ENCODE peak calls at places on chromosomes 7 and 10, in seven cellular contexts. Y, I, N, R, D, M and F are unnamed samples.

GRCh38 chr7:4080013-4080412 is 602.1 kb upstream of the FOXK1 start:
- DNase-seq in Y (no peak), I (no peak), N (no peak), R (no peak), D (no peak), M (no peak), F (no peak)

GRCh38 chr7:105985250-105985649 is 22.2 kb downstream of the CDHR3 start:
- DNase-seq in Y (no peak), I (no peak), N (no peak), R (no peak), D (no peak), M (no peak), F (no peak)

GRCh38 chr7:39453743-39454355 is 112.4 kb upstream of the YAE1 start:
- DNase-seq in Y (peak; percentile 59), I (no peak), N (peak; percentile 51), R (peak; percentile 23), D (no peak), M (no peak), F (peak; percentile 34)

GRCh38 chr10:119412831-119413737 is 129.4 kb downstream of the RGS10 start:
- DNase-seq in Y (peak; percentile 72), I (no peak), N (no peak), R (no peak), D (no peak), M (no peak), F (no peak)

GRCh38 chr7:3301831-3302618 is 973 bp downstream of the SDK1 start:
- DNase-seq in Y (peak; percentile 29), I (peak; percentile 67), N (peak; percentile 9), R (no peak), D (peak; percentile 8), M (no peak), F (peak; percentile 16)

GRCh38 chr7:2211259-2211575 is 21.5 kb downstream of the MAD1L1 start:
- DNase-seq in Y (no peak), I (no peak), N (no peak), R (no peak), D (no peak), M (peak; percentile 24), F (no peak)

GRCh38 chr7:13327669-13328068 is 640.2 kb downstream of the ARL4A start:
- DNase-seq in Y (peak; percentile 1), I (no peak), N (no peak), R (no peak), D (no peak), M (no peak), F (no peak)

GRCh38 chr7:55567495-55568070 is 4.7 kb downstream of the VOPP1 start:
- DNase-seq in Y (no peak), I (no peak), N (no peak), R (no peak), D (no peak), M (no peak), F (no peak)

GRCh38 chr10:28089467-28089866 is 90.6 kb upstream of the ODAD2 start:
- DNase-seq in Y (peak; percentile 94), I (no peak), N (no peak), R (no peak), D (no peak), M (no peak), F (no peak)

GRCh38 chr10:3365630-3366029 is 193.0 kb upstream of the PITRM1 start:
- DNase-seq in Y (no peak), I (no peak), N (no peak), R (no peak), D (no peak), M (no peak), F (no peak)

GRCh38 chr7:45001138-45001694 is 1.2 kb downstream of the CCM2 start:
- DNase-seq in Y (no peak), I (peak; percentile 59), N (peak; percentile 58), R (no peak), D (no peak), M (peak; percentile 53), F (peak; percentile 56)

GRCh38 chr7:92404170-92404614 is 43.1 kb upstream of the GATAD1 start:
- DNase-seq in Y (no peak), I (no peak), N (no peak), R (no peak), D (no peak), M (no peak), F (no peak)

GRCh38 chr7:157588271-157588589 is 251.4 kb downstream of the DNAJB6 start:
- DNase-seq in Y (no peak), I (peak; percentile 34), N (no peak), R (no peak), D (no peak), M (peak; percentile 21), F (no peak)

GRCh38 chr10:113424304-113424721 is 128.5 kb upstream of the HABP2 start:
- DNase-seq in Y (no peak), I (peak; percentile 78), N (no peak), R (no peak), D (no peak), M (no peak), F (no peak)

GRCh38 chr7:106966121-106966520 is 78.4 kb upstream of the PRKAR2B start:
- DNase-seq in Y (peak; percentile 43), I (no peak), N (no peak), R (no peak), D (no peak), M (no peak), F (no peak)

GRCh38 chr7:1911571-1911970 is 241.5 kb downstream of the ELFN1 start:
- DNase-seq in Y (no peak), I (no peak), N (no peak), R (no peak), D (no peak), M (no peak), F (no peak)

GRCh38 chr7:11343818-11344413 is 370.2 kb downstream of the PHF14 start:
- DNase-seq in Y (peak; percentile 26), I (no peak), N (peak; percentile 40), R (no peak), D (peak; percentile 5), M (no peak), F (no peak)

GRCh38 chr7:26705567-26705966 is 158.8 kb downstream of the SKAP2 start:
- DNase-seq in Y (peak; percentile 97), I (no peak), N (no peak), R (no peak), D (peak; percentile 43), M (no peak), F (no peak)

GRCh38 chr7:147809785-147810184 is 780.8 kb upstream of the C7orf33 start:
- DNase-seq in Y (no peak), I (no peak), N (no peak), R (no peak), D (no peak), M (no peak), F (no peak)

GRCh38 chr7:76292206-76292573 is 10.3 kb upstream of the HSPB1 start:
- DNase-seq in Y (no peak), I (peak; percentile 85), N (no peak), R (no peak), D (no peak), M (no peak), F (peak; percentile 42)

GRCh38 chr7:76293407-76293901 is 9.0 kb upstream of the HSPB1 start:
- DNase-seq in Y (no peak), I (peak; percentile 82), N (no peak), R (no peak), D (peak; percentile 59), M (no peak), F (no peak)

GRCh38 chr7:76291346-76292205 is 10.9 kb upstream of the HSPB1 start:
- DNase-seq in Y (peak; percentile 99), I (peak; percentile 97), N (peak; percentile 90), R (peak; percentile 77), D (peak; percentile 92), M (peak; percentile 91), F (peak; percentile 90)

GRCh38 chr7:76296743-76297740 is 5.4 kb upstream of the HSPB1 start:
- DNase-seq in Y (peak; percentile 93), I (peak; percentile 89), N (no peak), R (no peak), D (peak; percentile 96), M (peak; percentile 84), F (peak; percentile 88)

DNA sequence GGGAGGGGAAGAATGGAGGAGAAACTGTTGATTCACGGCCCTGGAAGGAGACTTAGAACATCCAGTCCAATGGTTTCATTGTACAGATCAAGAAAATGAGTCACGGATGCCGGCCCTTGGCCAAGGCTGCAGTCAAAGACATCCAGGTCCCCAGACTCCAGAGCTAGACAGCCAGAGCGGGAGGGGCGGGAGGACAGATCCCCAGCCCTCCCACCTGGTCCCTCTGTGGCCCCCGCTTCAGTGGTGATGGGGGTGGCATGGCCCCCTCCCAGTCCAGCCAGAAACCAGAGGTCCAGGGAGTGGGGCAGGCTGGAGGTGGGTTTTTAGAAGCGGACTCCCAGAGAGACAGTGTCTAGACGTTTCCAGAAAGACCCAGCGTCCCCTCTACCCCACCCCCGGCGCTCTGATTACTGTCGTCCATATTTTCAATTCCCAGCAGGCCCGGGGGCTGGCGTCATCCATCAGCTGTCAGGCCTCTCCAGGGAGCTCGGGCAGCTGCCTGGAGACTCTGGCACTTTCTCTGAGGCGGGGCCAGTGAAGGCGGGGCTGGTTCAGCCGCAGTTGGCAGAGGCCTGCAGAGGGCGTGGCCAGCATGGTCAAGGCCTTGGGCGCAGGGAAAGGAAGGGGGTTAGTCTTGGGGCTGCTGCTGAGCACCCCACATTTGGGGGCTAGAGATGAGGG is 8.0 kb upstream of the HSPB1 start:
- DNase-seq in Y (peak; percentile 93), I (peak; percentile 99), N (peak; percentile 82), R (no peak), D (peak; percentile 96), M (peak; percentile 95), F (peak; percentile 99)
- TF ChIP-seq POLR2A in Y (peak; percentile 56), I (no peak), N (no peak), R (no peak), D (peak; percentile 87), M (no peak), F (no peak)

GRCh38 chr10:77794256-77795142 is 132.1 kb downstream of the DLG5 start:
- DNase-seq in Y (no peak), I (no peak), N (no peak), R (no peak), D (no peak), M (no peak), F (no peak)
- H3K27me3 ChIP-seq in Y (no peaks in the 10 kb centered on the region), I (no peaks in the 10 kb centered on the region), N (no peaks in the 10 kb centered on the region), R (no peaks in the 10 kb centered on the region), D (no peaks in the 10 kb centered on the region), M (no peaks in the 10 kb centered on the region), F (no peaks in the 10 kb centered on the region)

GRCh38 chr7:17421941-17422340 is 123.5 kb downstream of the AHR start:
- DNase-seq in Y (no peak), I (no peak), N (no peak), R (no peak), D (no peak), M (no peak), F (no peak)

GRCh38 chr7:17427924-17428323 is 129.5 kb downstream of the AHR start:
- DNase-seq in Y (no peak), I (no peak), N (no peak), R (no peak), D (no peak), M (no peak), F (no peak)

DNA sequence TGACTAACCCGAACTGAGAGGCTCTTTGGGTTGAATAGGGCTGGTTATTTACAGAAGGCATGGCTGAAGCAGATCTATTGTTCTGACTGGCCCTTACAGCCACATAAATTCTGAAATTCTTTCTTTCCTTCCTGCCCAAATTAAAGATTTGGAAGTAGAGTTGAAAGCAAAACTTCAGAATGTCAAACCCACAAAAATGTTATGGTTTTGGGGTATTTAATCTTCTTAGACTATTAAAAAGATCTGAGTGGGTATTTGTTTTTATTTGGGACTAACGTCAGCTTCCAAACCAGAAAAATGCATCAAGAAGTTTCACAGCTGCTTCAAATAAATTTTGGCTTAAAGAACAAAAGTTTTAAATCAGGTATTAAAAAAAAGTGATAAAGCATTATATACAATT is 124.5 kb downstream of the AHR start:
- DNase-seq in Y (no peak), I (no peak), N (no peak), R (no peak), D (no peak), M (no peak), F (no peak)
- H3K27ac ChIP-seq in Y (no peak overlapping the region), I (no peak overlapping the region), N (no peak overlapping the region), R (no peak overlapping the region), D (no peak overlapping the region), M (no peak overlapping the region), F (no peak overlapping the region)

GRCh38 chr10:60433684-60434083 is 44.0 kb upstream of the ANK3 start:
- DNase-seq in Y (peak; percentile 86), I (no peak), N (no peak), R (no peak), D (no peak), M (no peak), F (no peak)
- TF ChIP-seq POLR2A in Y (no peak), I (no peak), N (no peak), R (no peak), D (no peak), M (no peak), F (no peak)